ENCODE peak calls at places on chromosomes 2 and 18, in four cellular contexts. U is endothelial cell; Q is activated naive CD4-positive, alpha-beta T cell; L is HFFc6. X is an unnamed sample.
A peak's percentile ranks its signal among the peaks of the same experiment; 100 is the strongest.

GRCh38 chr2:239399404-239399999 is 1.3 kb downstream of the HDAC4 start:
- DNase-seq in Q (peak; percentile 18), L (no peak), U (no peak), X (no peak)

GRCh38 chr18:48785686-48786470 is 164.9 kb downstream of the SMAD7 start:
- DNase-seq in U (no peak), Q (no peak), L (no peak), X (no peak)

GRCh38 chr18:40133253-40133652 is 1821.8 kb upstream of the PIK3C3 start:
- DNase-seq in Q (no peak), U (no peak), L (no peak), X (no peak)

GRCh38 chr2:129831018-129831417 is 148.4 kb upstream of the RAB6C start:
- DNase-seq in U (no peak), L (no peak), Q (no peak), X (no peak)

GRCh38 chr2:64781991-64782390 is 128.3 kb upstream of the SERTAD2 start:
- DNase-seq in L (peak; percentile 35), U (no peak), Q (no peak), X (no peak)

GRCh38 chr2:208595386-208596275 is 189.0 kb downstream of the PTH2R start:
- DNase-seq in U (no peak), Q (no peak), L (no peak), X (no peak)

GRCh38 chr2:112092286-112093041 is 37.4 kb downstream of the TMEM87B start:
- DNase-seq in L (peak; percentile 55), U (no peak), Q (no peak), X (no peak)

GRCh38 chr18:8978394-8978793 is 124.1 kb upstream of the NDUFV2 start:
- DNase-seq in U (no peak), Q (no peak), L (no peak), X (no peak)

GRCh38 chr2:135963841-135964240 is 21.6 kb downstream of the DARS1 start:
- DNase-seq in Q (no peak), U (no peak), L (no peak), X (no peak)

GRCh38 chr2:13195270-13195669 is 478.5 kb downstream of the TRIB2 start:
- DNase-seq in Q (no peak), U (no peak), L (no peak), X (no peak)

GRCh38 chr2:85997016-85997970 is 108.4 kb downstream of the POLR1A start:
- DNase-seq in U (no peak), L (peak; percentile 27), Q (no peak), X (no peak)

GRCh38 chr2:105584437-105585010 is 160.2 kb upstream of the NCK2 start:
- DNase-seq in U (no peak), L (no peak), Q (no peak), X (no peak)

GRCh38 chr2:126761981-126762878 is 106.3 kb downstream of the GYPC start:
- DNase-seq in L (no peak), U (no peak), Q (peak; percentile 25), X (no peak)

GRCh38 chr2:15943378-15943851 is 3.1 kb downstream of the MYCN start:
- DNase-seq in Q (no peak), L (no peak), U (peak; percentile 80), X (peak; percentile 93)

GRCh38 chr2:158841839-158842238 is 46.7 kb downstream of the DAPL1 start:
- DNase-seq in L (no peak), Q (no peak), U (no peak), X (no peak)

GRCh38 chr2:32960238-32960637 is 13.5 kb downstream of the LTBP1 start:
- DNase-seq in Q (no peak), U (no peak), L (no peak), X (no peak)

GRCh38 chr18:41226186-41226585 is 728.8 kb upstream of the PIK3C3 start:
- DNase-seq in Q (no peak), U (no peak), L (no peak), X (no peak)

GRCh38 chr18:21453512-21453862 is 147.0 kb downstream of the ESCO1 start:
- DNase-seq in L (peak; percentile 27), Q (no peak), U (no peak), X (no peak)

GRCh38 chr2:218003994-218004419 is 1.2 kb upstream of the TNS1 start:
- DNase-seq in U (no peak), L (peak; percentile 93), Q (no peak), X (no peak)

GRCh38 chr2:1743396-1744150 is 742 bp downstream of the PXDN start:
- DNase-seq in Q (no peak), U (peak; percentile 60), L (peak; percentile 15), X (no peak)

GRCh38 chr2:40507429-40507828 is 55.5 kb upstream of the SLC8A1 start:
- DNase-seq in U (no peak), Q (no peak), L (no peak), X (no peak)

GRCh38 chr2:123670286-123670685 is 354.8 kb upstream of the CNTNAP5 start:
- DNase-seq in L (no peak), Q (no peak), U (no peak), X (no peak)

GRCh38 chr2:30177861-30178465 is 31.2 kb downstream of the YPEL5 start:
- DNase-seq in U (no peak), L (no peak), Q (no peak), X (no peak)

GRCh38 chr2:97645112-97645699 is 656 bp upstream of the COX5B start:
- DNase-seq in U (peak; percentile 33), L (no peak), Q (no peak), X (no peak)

GRCh38 chr2:16239296-16239850 is 299.0 kb downstream of the MYCN start:
- DNase-seq in Q (no peak), L (no peak), U (no peak), X (no peak)

GRCh38 chr2:214630402-214631035 is 179.0 kb downstream of the BARD1 start:
- DNase-seq in L (peak; percentile 8), U (no peak), Q (no peak), X (no peak)

GRCh38 chr2:200435379-200435778 is 74.5 kb downstream of the KCTD18 start:
- DNase-seq in Q (no peak), U (no peak), L (peak; percentile 73), X (no peak)

GRCh38 chr2:5981241-5982055 is 289.3 kb downstream of the SOX11 start:
- DNase-seq in L (no peak), U (peak; percentile 6), Q (no peak), X (peak; percentile 78)

GRCh38 chr2:160596431-160596830 is 102.8 kb upstream of the RBMS1 start:
- DNase-seq in Q (no peak), U (no peak), L (no peak), X (no peak)

GRCh38 chr2:121686218-121686617 is 37.0 kb upstream of the CLASP1 start:
- DNase-seq in L (no peak), U (no peak), Q (no peak), X (no peak)